ENCODE peak calls at places on chromosomes 13 and 19, in four cellular contexts. One of them, this sample, is unnamed.

GRCh38 chr19:9406798-9407352 is 28.5 kb downstream of the ZNF266 start:
- DNase-seq in activated T-cell treated with anti-CD3 and anti-CD28 coated beads, Interleukin-2, amount 50 U/mL, for 72 hours: peak
- DNase-seq in memory B cell: peak
- DNase-seq in fibroblast of lung: peak
- DNase-seq in this sample: peak

GRCh38 chr13:95115525-95115924 is 185.7 kb downstream of the ABCC4 start:
- DNase-seq in memory B cell: no peak
- DNase-seq in activated T-cell treated with anti-CD3 and anti-CD28 coated beads, Interleukin-2, amount 50 U/mL, for 72 hours: no peak
- DNase-seq in fibroblast of lung: no peak
- DNase-seq in this sample: no peak

GRCh38 chr13:64186503-64186902 is 2770.9 kb upstream of the PCDH20 start:
- DNase-seq in activated T-cell treated with anti-CD3 and anti-CD28 coated beads, Interleukin-2, amount 50 U/mL, for 72 hours: no peak
- DNase-seq in fibroblast of lung: peak
- DNase-seq in memory B cell: no peak
- DNase-seq in this sample: no peak

GRCh38 chr13:27124571-27124970 is 47.0 kb downstream of the USP12 start:
- DNase-seq in fibroblast of lung: no peak
- DNase-seq in memory B cell: no peak
- DNase-seq in activated T-cell treated with anti-CD3 and anti-CD28 coated beads, Interleukin-2, amount 50 U/mL, for 72 hours: no peak
- DNase-seq in this sample: no peak

GRCh38 chr19:5182811-5183210 is 157.8 kb downstream of the PTPRS start:
- DNase-seq in memory B cell: no peak
- DNase-seq in activated T-cell treated with anti-CD3 and anti-CD28 coated beads, Interleukin-2, amount 50 U/mL, for 72 hours: no peak
- DNase-seq in fibroblast of lung: no peak
- DNase-seq in this sample: no peak

GRCh38 chr13:111898956-111899713 is 167.8 kb upstream of the SOX1 start:
- DNase-seq in fibroblast of lung: no peak
- DNase-seq in activated T-cell treated with anti-CD3 and anti-CD28 coated beads, Interleukin-2, amount 50 U/mL, for 72 hours: no peak
- DNase-seq in memory B cell: no peak
- DNase-seq in this sample: no peak

GRCh38 chr13:78680611-78681010 is 21.7 kb upstream of the OBI1 start:
- DNase-seq in activated T-cell treated with anti-CD3 and anti-CD28 coated beads, Interleukin-2, amount 50 U/mL, for 72 hours: no peak
- DNase-seq in memory B cell: no peak
- DNase-seq in fibroblast of lung: no peak
- DNase-seq in this sample: no peak

GRCh38 chr13:39578821-39579291 is 24.1 kb downstream of the LHFPL6 start:
- DNase-seq in fibroblast of lung: no peak
- DNase-seq in memory B cell: no peak
- DNase-seq in activated T-cell treated with anti-CD3 and anti-CD28 coated beads, Interleukin-2, amount 50 U/mL, for 72 hours: no peak
- DNase-seq in this sample: no peak

GRCh38 chr13:77915676-77916075 is 3.0 kb downstream of the EDNRB start:
- DNase-seq in fibroblast of lung: no peak
- DNase-seq in activated T-cell treated with anti-CD3 and anti-CD28 coated beads, Interleukin-2, amount 50 U/mL, for 72 hours: no peak
- DNase-seq in memory B cell: no peak
- DNase-seq in this sample: no peak

GRCh38 chr19:16017138-16017490 is 59.2 kb upstream of the TPM4 start:
- DNase-seq in fibroblast of lung: no peak
- DNase-seq in memory B cell: no peak
- DNase-seq in activated T-cell treated with anti-CD3 and anti-CD28 coated beads, Interleukin-2, amount 50 U/mL, for 72 hours: no peak
- DNase-seq in this sample: no peak

GRCh38 chr19:3667766-3668165 is 32.5 kb downstream of the PIP5K1C start:
- DNase-seq in fibroblast of lung: no peak
- DNase-seq in memory B cell: no peak
- DNase-seq in activated T-cell treated with anti-CD3 and anti-CD28 coated beads, Interleukin-2, amount 50 U/mL, for 72 hours: no peak
- DNase-seq in this sample: no peak

GRCh38 chr13:110471833-110472162 is 89.7 kb downstream of the RAB20 start:
- DNase-seq in fibroblast of lung: peak
- DNase-seq in activated T-cell treated with anti-CD3 and anti-CD28 coated beads, Interleukin-2, amount 50 U/mL, for 72 hours: peak
- DNase-seq in memory B cell: peak
- DNase-seq in this sample: no peak

GRCh38 chr13:40236566-40237168 is 429.8 kb downstream of the FOXO1 start:
- DNase-seq in memory B cell: no peak
- DNase-seq in fibroblast of lung: peak
- DNase-seq in activated T-cell treated with anti-CD3 and anti-CD28 coated beads, Interleukin-2, amount 50 U/mL, for 72 hours: no peak
- DNase-seq in this sample: no peak

GRCh38 chr19:42271045-42271419 is 2.0 kb downstream of the CIC start:
- DNase-seq in fibroblast of lung: no peak
- DNase-seq in activated T-cell treated with anti-CD3 and anti-CD28 coated beads, Interleukin-2, amount 50 U/mL, for 72 hours: no peak
- DNase-seq in memory B cell: no peak
- DNase-seq in this sample: no peak

GRCh38 chr13:109871018-109871370 is 84.6 kb upstream of the IRS2 start:
- DNase-seq in memory B cell: no peak
- DNase-seq in fibroblast of lung: peak
- DNase-seq in activated T-cell treated with anti-CD3 and anti-CD28 coated beads, Interleukin-2, amount 50 U/mL, for 72 hours: no peak
- DNase-seq in this sample: peak

GRCh38 chr13:23790591-23791170 is 98.5 kb downstream of the MIPEP start:
- DNase-seq in activated T-cell treated with anti-CD3 and anti-CD28 coated beads, Interleukin-2, amount 50 U/mL, for 72 hours: no peak
- DNase-seq in fibroblast of lung: peak
- DNase-seq in memory B cell: no peak
- DNase-seq in this sample: peak

GRCh38 chr13:28313579-28313978 is 175.2 kb downstream of the PAN3 start:
- DNase-seq in activated T-cell treated with anti-CD3 and anti-CD28 coated beads, Interleukin-2, amount 50 U/mL, for 72 hours: peak
- DNase-seq in fibroblast of lung: peak
- DNase-seq in memory B cell: no peak
- DNase-seq in this sample: peak

This sample was measured in HFFc6.